ENCODE peak calls at places on chromosomes 4 and X, in four cellular contexts. R is lower leg skin, P is SK-MEL-5, Z is fibroblast of mammary gland. Y is an unnamed sample.

GRCh38 chrX:30618160-30618765 is 35.0 kb upstream of the GK start:
- DNase-seq in R (no peak), P (peak; percentile 50), Z (peak; percentile 17), Y (no peak)

GRCh38 chr4:19780871-19781270 is 470.8 kb upstream of the SLIT2 start:
- DNase-seq in R (no peak), P (no peak), Z (no peak), Y (no peak)

GRCh38 chr4:169379688-169380087 is 108.9 kb upstream of the SH3RF1 start:
- DNase-seq in R (no peak), P (no peak), Z (no peak), Y (no peak)

GRCh38 chr4:88928852-88929251 is 128.1 kb downstream of the FAM13A start:
- DNase-seq in R (no peak), P (no peak), Z (no peak), Y (no peak)

GRCh38 chr4:86939123-86939522 is 4.3 kb downstream of the AFF1 start:
- DNase-seq in R (no peak), P (no peak), Z (peak; percentile 26), Y (no peak)

GRCh38 chrX:50858548-50858947 is 44.6 kb upstream of the SHROOM4 start:
- DNase-seq in R (no peak), P (no peak), Z (no peak), Y (no peak)

GRCh38 chr4:8921465-8921864 is 49.8 kb upstream of the HMX1 start:
- DNase-seq in R (peak; percentile 42), P (no peak), Z (no peak), Y (no peak)

GRCh38 chrX:651922-652775 is 21.6 kb downstream of the SHOX start:
- DNase-seq in R (peak; percentile 60), P (no peak), Z (no peak), Y (no peak)

GRCh38 chrX:7943600-7944245 is 16.5 kb upstream of the PNPLA4 start:
- DNase-seq in R (no peak), P (no peak), Z (peak; percentile 26), Y (no peak)

GRCh38 chr4:15714616-15715015 is 11.8 kb downstream of the BST1 start:
- DNase-seq in R (no peak), P (no peak), Z (peak; percentile 31), Y (no peak)

GRCh38 chr4:121800638-121800960 is 524 bp upstream of the EXOSC9 start:
- DNase-seq in R (no peak), P (no peak), Z (no peak), Y (no peak)

GRCh38 chr4:6986067-6986780 is 56.9 kb upstream of the TADA2B start:
- DNase-seq in R (peak; percentile 89), P (peak; percentile 78), Z (peak; percentile 71), Y (no peak)

GRCh38 chrX:100654256-100654655 is 10.3 kb downstream of the SRPX2 start:
- DNase-seq in R (no peak), P (peak; percentile 56), Z (peak; percentile 64), Y (no peak)

GRCh38 chr4:144989306-144989705 is 108.7 kb downstream of the ANAPC10 start:
- DNase-seq in R (no peak), P (no peak), Z (no peak), Y (no peak)

GRCh38 chrX:102651968-102652744 is 873 bp downstream of the GPRASP1 start:
- DNase-seq in R (no peak), P (no peak), Z (peak; percentile 42), Y (no peak)

GRCh38 chr4:39933689-39934590 is 43.8 kb downstream of the PDS5A start:
- DNase-seq in R (no peak), P (peak; percentile 20), Z (peak; percentile 24), Y (no peak)

GRCh38 chrX:40573763-40574162 is 7.0 kb upstream of the ATP6AP2 start:
- DNase-seq in R (no peak), P (peak; percentile 60), Z (peak; percentile 24), Y (no peak)

GRCh38 chr4:176563591-176563990 is 229.1 kb downstream of the VEGFC start:
- DNase-seq in R (no peak), P (peak; percentile 85), Z (peak; percentile 76), Y (no peak)

GRCh38 chr4:117334451-117335188 is 249.2 kb upstream of the TRAM1L1 start:
- DNase-seq in R (no peak), P (no peak), Z (no peak), Y (no peak)

GRCh38 chrX:132491191-132491590 is 2.4 kb upstream of the MBNL3 start:
- DNase-seq in R (no peak), P (peak; percentile 90), Z (no peak), Y (no peak)

GRCh38 chrX:11401966-11402365 is 108.8 kb downstream of the AMELX start:
- DNase-seq in R (no peak), P (no peak), Z (no peak), Y (no peak)

GRCh38 chr4:1363540-1363939 is 16.5 kb downstream of the UVSSA start:
- DNase-seq in R (no peak), P (no peak), Z (no peak), Y (no peak)

GRCh38 chr4:1572521-1572920 is 111.6 kb downstream of the FAM53A start:
- DNase-seq in R (no peak), P (no peak), Z (no peak), Y (no peak)

GRCh38 chrX:10143071-10143983 is 13.4 kb upstream of the CLCN4 start:
- DNase-seq in R (no peak), P (no peak), Z (no peak), Y (no peak)

GRCh38 chr4:83009529-83009928 is 1.1 kb downstream of the LIN54 start:
- DNase-seq in R (no peak), P (no peak), Z (peak; percentile 25), Y (no peak)

GRCh38 chr4:68912807-68913206 is 38.8 kb downstream of the UGT2A3 start:
- DNase-seq in R (no peak), P (no peak), Z (no peak), Y (no peak)

GRCh38 chr4:89757154-89757723 is 79.7 kb downstream of the SNCA start:
- DNase-seq in R (no peak), P (no peak), Z (no peak), Y (no peak)

GRCh38 chr4:86910820-86911684 is 18.8 kb upstream of the C4orf36 start:
- DNase-seq in R (no peak), P (no peak), Z (no peak), Y (no peak)

GRCh38 chr4:99536148-99536728 is 25.4 kb downstream of the C4orf17 start:
- DNase-seq in R (no peak), P (no peak), Z (no peak), Y (no peak)

GRCh38 chr4:189185810-189186432 is 754.8 kb upstream of the FRG1 start:
- DNase-seq in R (no peak), P (no peak), Z (no peak), Y (no peak)

GRCh38 chr4:72569719-72570235 is 756 bp upstream of the ADAMTS3 start:
- DNase-seq in R (peak; percentile 82), P (no peak), Z (no peak), Y (no peak)

GRCh38 chrX:57380026-57380796 is 93.7 kb downstream of the FAAH2 start:
- DNase-seq in R (no peak), P (no peak), Z (no peak), Y (no peak)

GRCh38 chrX:42119076-42119475 is 195.7 kb upstream of the CASK start:
- DNase-seq in R (no peak), P (peak; percentile 97), Z (peak; percentile 73), Y (peak; percentile 72)

GRCh38 chrX:51891821-51892551 is 1.4 kb upstream of the MAGED1 start:
- DNase-seq in R (no peak), P (peak; percentile 54), Z (peak; percentile 94), Y (no peak)

GRCh38 chr4:26458104-26458503 is 32.2 kb downstream of the CCKAR start:
- DNase-seq in R (no peak), P (no peak), Z (no peak), Y (no peak)